ENCODE peak calls at places on chromosomes 3 and 15, in five cellular contexts. One of them, this sample, is unnamed.

GRCh38 chr3:134093906-134094305 is 64.2 kb upstream of the SLCO2A1 start:
- DNase-seq in H1: no peak
- DNase-seq in K562: no peak
- DNase-seq in GM12878: no peak
- DNase-seq in HepG2: no peak
- DNase-seq in this sample: no peak

GRCh38 chr3:71316378-71316777 is 267.1 kb downstream of the FOXP1 start:
- DNase-seq in GM12878: no peak
- DNase-seq in K562: no peak
- DNase-seq in HepG2: no peak
- DNase-seq in H1: no peak
- DNase-seq in this sample: no peak

GRCh38 chr15:91549581-91549980 is 303.9 kb upstream of the SLCO3A1 start:
- DNase-seq in HepG2: no peak
- DNase-seq in H1: no peak
- DNase-seq in GM12878: no peak
- DNase-seq in K562: no peak
- DNase-seq in this sample: no peak

GRCh38 chr15:68354923-68355322 is 77.0 kb downstream of the ITGA11 start:
- DNase-seq in H1: no peak
- DNase-seq in HepG2: peak
- DNase-seq in K562: peak
- DNase-seq in GM12878: no peak
- DNase-seq in this sample: no peak

GRCh38 chr3:48500656-48501055 is 3.3 kb downstream of the SHISA5 start:
- DNase-seq in HepG2: no peak
- DNase-seq in H1: peak
- DNase-seq in GM12878: no peak
- DNase-seq in K562: no peak
- DNase-seq in this sample: no peak

GRCh38 chr3:13348671-13349396 is 71.3 kb downstream of the NUP210 start:
- DNase-seq in GM12878: no peak
- DNase-seq in H1: no peak
- DNase-seq in K562: no peak
- DNase-seq in HepG2: no peak
- DNase-seq in this sample: peak

GRCh38 chr15:27774638-27775037 is 324.5 kb downstream of the OCA2 start:
- DNase-seq in HepG2: no peak
- DNase-seq in K562: no peak
- DNase-seq in GM12878: no peak
- DNase-seq in H1: no peak
- DNase-seq in this sample: no peak

GRCh38 chr3:70360985-70361384 is 48.5 kb upstream of the MDFIC2 start:
- DNase-seq in HepG2: no peak
- DNase-seq in GM12878: peak
- DNase-seq in H1: no peak
- DNase-seq in K562: no peak
- DNase-seq in this sample: no peak

GRCh38 chr3:167887096-167887495 is 151.6 kb downstream of the SERPINI1 start:
- DNase-seq in HepG2: peak
- DNase-seq in H1: no peak
- DNase-seq in GM12878: no peak
- DNase-seq in K562: no peak
- DNase-seq in this sample: no peak

GRCh38 chr3:52054689-52055511 is 1.5 kb downstream of the DUSP7 start:
- DNase-seq in H1: peak
- DNase-seq in HepG2: no peak
- DNase-seq in K562: no peak
- DNase-seq in GM12878: no peak
- DNase-seq in this sample: peak

GRCh38 chr3:182906036-182906435 is 74.3 kb downstream of the DCUN1D1 start:
- DNase-seq in GM12878: no peak
- DNase-seq in K562: no peak
- DNase-seq in H1: no peak
- DNase-seq in HepG2: no peak
- DNase-seq in this sample: no peak

GRCh38 chr15:65612616-65612946 is 1.6 kb upstream of the INTS14 start:
- DNase-seq in GM12878: no peak
- DNase-seq in K562: no peak
- DNase-seq in HepG2: no peak
- DNase-seq in H1: no peak
- DNase-seq in this sample: no peak

GRCh38 chr3:129016366-129016724 is 15.2 kb downstream of the EFCC1 start:
- DNase-seq in K562: no peak
- DNase-seq in HepG2: peak
- DNase-seq in H1: no peak
- DNase-seq in GM12878: no peak
- DNase-seq in this sample: no peak

GRCh38 chr3:191331443-191331842 is 1.1 kb upstream of the UTS2B start:
- DNase-seq in K562: no peak
- DNase-seq in GM12878: no peak
- DNase-seq in H1: no peak
- DNase-seq in HepG2: no peak
- DNase-seq in this sample: no peak

GRCh38 chr15:72369964-72370363 is 5.8 kb downstream of the HEXA start:
- DNase-seq in K562: no peak
- DNase-seq in HepG2: no peak
- DNase-seq in H1: no peak
- DNase-seq in GM12878: no peak
- DNase-seq in this sample: no peak

GRCh38 chr15:60526127-60526616 is 47.2 kb upstream of the ICE2 start:
- DNase-seq in GM12878: no peak
- DNase-seq in HepG2: no peak
- DNase-seq in K562: peak
- DNase-seq in H1: no peak
- DNase-seq in this sample: no peak

GRCh38 chr3:102400766-102401165 is 34.0 kb upstream of the ZPLD1 start:
- DNase-seq in GM12878: no peak
- DNase-seq in HepG2: no peak
- DNase-seq in H1: no peak
- DNase-seq in K562: no peak
- DNase-seq in this sample: no peak

GRCh38 chr3:3053974-3054373 is 56.2 kb downstream of the IL5RA start:
- DNase-seq in GM12878: no peak
- DNase-seq in H1: no peak
- DNase-seq in K562: peak
- DNase-seq in HepG2: no peak
- DNase-seq in this sample: no peak

GRCh38 chr15:92811514-92811913 is 88.6 kb upstream of the CHD2 start:
- DNase-seq in H1: no peak
- DNase-seq in GM12878: no peak
- DNase-seq in K562: peak
- DNase-seq in HepG2: peak
- DNase-seq in this sample: no peak

DNA sequence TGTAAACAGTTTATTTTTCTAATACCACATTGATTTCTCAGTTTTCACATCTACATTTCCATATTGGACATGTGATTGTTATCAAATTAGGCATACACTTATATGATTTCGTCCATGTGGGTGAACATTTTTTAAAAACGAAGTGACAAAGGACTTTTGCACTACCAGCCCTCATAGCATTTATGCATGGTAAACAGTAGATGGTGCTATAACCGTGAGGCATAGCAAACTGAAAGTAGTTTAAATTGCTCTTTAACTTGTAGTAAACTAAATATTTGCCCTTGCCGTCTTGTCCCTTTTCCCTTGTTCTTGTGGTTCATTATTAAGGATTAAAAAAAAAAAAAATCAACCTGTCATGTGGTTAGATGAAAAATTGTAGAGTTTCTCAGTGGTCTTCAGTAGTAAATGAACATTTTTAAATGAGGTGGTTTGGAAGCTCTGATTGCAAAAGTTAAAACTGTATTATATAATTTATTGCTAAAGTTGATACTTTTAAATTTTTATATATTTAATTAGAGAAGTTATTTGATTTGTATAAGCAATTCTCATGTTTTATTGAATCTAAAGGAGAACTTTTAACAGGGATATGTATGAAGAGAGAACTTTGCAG is 24.0 kb downstream of the STX19 start:
- DNase-seq in GM12878: peak
- DNase-seq in K562: peak
- DNase-seq in HepG2: peak
- DNase-seq in H1: no peak
- DNase-seq in this sample: peak
- H3K4me3 ChIP-seq in GM12878: no peak
- H3K4me3 ChIP-seq in K562: no peak
- H3K4me3 ChIP-seq in HepG2: peak
- H3K4me3 ChIP-seq in H1: no peak
- H3K4me3 ChIP-seq in this sample: no peak

GRCh38 chr3:47010910-47011309 is 31.4 kb downstream of the NBEAL2 start:
- DNase-seq in HepG2: no peak
- DNase-seq in H1: no peak
- DNase-seq in GM12878: no peak
- DNase-seq in K562: no peak
- DNase-seq in this sample: no peak

GRCh38 chr3:47008851-47009224 is 29.4 kb downstream of the NBEAL2 start:
- DNase-seq in H1: peak
- DNase-seq in GM12878: no peak
- DNase-seq in K562: no peak
- DNase-seq in HepG2: no peak
- DNase-seq in this sample: no peak

GRCh38 chr3:47010050-47010712 is 30.7 kb downstream of the NBEAL2 start:
- DNase-seq in GM12878: no peak
- DNase-seq in K562: no peak
- DNase-seq in HepG2: no peak
- DNase-seq in H1: peak
- DNase-seq in this sample: no peak

GRCh38 chr3:47008258-47008671 is 28.8 kb downstream of the NBEAL2 start:
- DNase-seq in K562: no peak
- DNase-seq in H1: no peak
- DNase-seq in HepG2: no peak
- DNase-seq in GM12878: no peak
- DNase-seq in this sample: no peak

DNA sequence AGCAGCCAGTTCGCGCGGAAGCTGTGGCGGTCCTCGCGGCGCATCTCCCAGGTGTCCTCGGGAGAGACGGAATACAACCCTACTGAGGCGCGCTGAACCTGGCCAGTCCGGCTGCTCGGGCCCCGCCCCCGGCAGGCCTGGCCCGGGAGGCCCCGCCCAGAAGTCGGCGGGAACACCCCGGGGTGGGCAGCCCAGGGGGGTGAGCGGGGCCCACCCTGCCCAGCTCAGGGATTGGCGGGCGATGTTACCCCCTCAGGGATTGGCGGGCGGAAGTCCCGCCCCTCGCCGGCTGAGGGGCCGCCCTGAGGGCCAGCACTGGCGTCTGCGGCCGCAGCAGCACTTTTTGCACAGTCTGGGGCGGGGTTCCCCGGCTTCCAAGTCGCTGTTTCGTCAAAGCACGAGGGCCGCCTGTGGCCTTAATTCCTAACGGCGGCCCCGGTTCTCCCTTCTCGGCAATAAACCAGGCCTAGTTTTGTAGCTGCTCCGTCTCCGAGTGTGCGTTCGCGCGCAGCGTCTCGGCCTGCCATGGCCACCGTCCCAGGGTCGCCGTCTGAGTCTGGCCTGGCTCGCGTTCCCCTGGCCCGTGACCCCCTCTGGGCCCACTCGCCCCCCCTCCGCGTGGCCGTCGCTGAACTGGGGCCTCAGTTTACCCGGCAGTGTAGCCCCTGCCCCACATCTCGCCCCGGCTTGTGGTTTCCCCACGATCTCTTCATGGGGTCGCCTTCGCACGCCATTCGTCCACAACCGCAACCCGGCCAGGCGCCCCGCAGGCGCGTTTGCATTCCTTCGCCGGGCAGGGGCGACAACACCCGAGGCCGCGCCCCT is 30.0 kb downstream of the NBEAL2 start:
- DNase-seq in K562: no peak
- DNase-seq in HepG2: no peak
- DNase-seq in GM12878: peak
- DNase-seq in H1: peak
- DNase-seq in this sample: peak
- TF ChIP-seq CREB1 in K562: no peak
- TF ChIP-seq CREB1 in HepG2: no peak
- TF ChIP-seq CREB1 in GM12878: no peak
- TF ChIP-seq CREB1 in H1: peak
- TF ChIP-seq CREB1 in this sample: no peak

GRCh38 chr15:83449928-83450501 is 2.9 kb downstream of the SH3GL3 start:
- DNase-seq in HepG2: no peak
- DNase-seq in H1: no peak
- DNase-seq in K562: peak
- DNase-seq in GM12878: no peak
- DNase-seq in this sample: no peak
- H3K4me3 ChIP-seq in HepG2: no peak
- H3K4me3 ChIP-seq in H1: no peak
- H3K4me3 ChIP-seq in K562: no peak
- H3K4me3 ChIP-seq in GM12878: no peak
- H3K4me3 ChIP-seq in this sample: no peak

DNA sequence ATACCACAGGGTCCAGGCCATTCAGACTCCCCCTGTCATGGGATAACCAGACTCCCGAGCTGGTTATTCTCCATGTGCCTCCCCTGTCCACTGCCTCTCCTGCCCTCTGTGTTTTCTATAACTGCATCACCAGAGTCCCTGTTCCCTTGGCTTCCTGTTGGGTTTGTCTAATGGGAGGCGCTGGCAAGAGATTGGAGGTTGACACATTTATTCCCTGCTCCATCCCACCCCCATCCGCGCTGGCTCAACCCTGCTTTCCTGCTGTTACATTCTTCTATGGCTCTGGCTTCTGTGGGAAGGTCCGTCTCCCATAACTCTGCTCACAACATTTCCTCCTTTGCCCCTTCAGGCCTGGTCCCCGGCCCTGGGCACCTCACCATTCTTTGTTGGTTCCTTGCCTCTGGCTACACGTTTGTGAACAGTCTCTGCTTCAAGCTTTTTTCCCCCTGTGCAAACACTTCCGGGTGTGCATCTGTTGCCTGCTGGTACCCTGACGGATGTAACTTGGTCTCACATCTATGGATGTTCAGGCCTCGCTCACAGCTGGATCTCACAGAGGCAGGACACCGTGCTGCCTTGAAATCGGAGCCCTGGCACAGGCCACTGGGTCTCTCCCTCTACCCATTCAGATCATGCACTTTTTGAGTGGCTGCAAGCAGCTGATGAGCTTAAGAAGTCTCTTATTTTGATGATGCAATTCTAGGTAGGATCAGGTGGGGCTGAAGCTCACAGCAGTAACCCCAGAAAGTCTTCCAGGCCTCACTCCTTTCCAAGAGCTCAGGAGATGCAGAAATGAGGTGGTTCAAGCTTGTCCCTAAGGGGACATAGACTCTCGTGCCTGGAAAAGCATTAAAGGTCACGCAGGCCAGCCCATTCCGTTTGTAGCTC is 68.6 kb upstream of the ATP13A3 start:
- DNase-seq in GM12878: no peak
- DNase-seq in H1: no peak
- DNase-seq in K562: no peak
- DNase-seq in HepG2: no peak
- DNase-seq in this sample: no peak
- TF ChIP-seq CREB1 in GM12878: no peak
- TF ChIP-seq CREB1 in H1: no peak
- TF ChIP-seq CREB1 in K562: no peak
- TF ChIP-seq CREB1 in HepG2: no peak
- TF ChIP-seq CREB1 in this sample: no peak